ENCODE peak calls at places on chromosomes 6 and 20, in four cellular contexts. I, T, O and M are unnamed samples.

GRCh38 chr6:170185175-170185970 is 105.5 kb downstream of the DLL1 start:
- DNase-seq in T (no peak), I (no peak), O (no peak), M (no peak)

GRCh38 chr20:48658198-48658476 is 169.7 kb downstream of the PREX1 start:
- DNase-seq in O (no peak), I (no peak), T (no peak), M (no peak)

GRCh38 chr20:4813839-4814695 is 92.4 kb downstream of the PRND start:
- DNase-seq in I (peak), T (no peak), O (no peak), M (no peak)

GRCh38 chr20:2101935-2102584 is 433 bp downstream of the STK35 start:
- DNase-seq in O (peak), T (peak), I (peak), M (peak)

GRCh38 chr20:53956013-53956715 is 114.2 kb downstream of the BCAS1 start:
- DNase-seq in I (no peak), O (no peak), T (no peak), M (no peak)

GRCh38 chr6:110628330-110628729 is 151.9 kb upstream of the SLC22A16 start:
- DNase-seq in T (no peak), O (no peak), I (peak), M (no peak)

GRCh38 chr20:2246081-2246491 is 49.7 kb upstream of the TGM3 start:
- DNase-seq in O (no peak), I (no peak), T (no peak), M (no peak)

GRCh38 chr6:121403981-121404380 is 31.5 kb upstream of the GJA1 start:
- DNase-seq in T (no peak), O (no peak), I (no peak), M (no peak)

GRCh38 chr6:6825153-6825847 is 236.8 kb downstream of the LY86 start:
- DNase-seq in T (peak), O (no peak), I (no peak), M (no peak)

GRCh38 chr6:167588181-167588919 is 238.4 kb upstream of the AFDN start:
- DNase-seq in T (no peak), I (no peak), O (no peak), M (no peak)

GRCh38 chr20:58598271-58599015 is 52.6 kb upstream of the STX16 start:
- DNase-seq in O (no peak), I (peak), T (no peak), M (peak)

GRCh38 chr20:20734475-20734948 is 22.1 kb upstream of the RALGAPA2 start:
- DNase-seq in O (no peak), I (no peak), T (no peak), M (no peak)

GRCh38 chr20:47774081-47774777 is 11.1 kb downstream of the SULF2 start:
- DNase-seq in I (no peak), T (peak), O (no peak), M (peak)

GRCh38 chr6:163231356-163232014 is 183.0 kb upstream of the QKI start:
- DNase-seq in I (no peak), T (no peak), O (peak), M (no peak)

GRCh38 chr6:36244641-36245280 is 25.1 kb upstream of the PNPLA1 start:
- DNase-seq in I (no peak), O (no peak), T (no peak), M (no peak)

GRCh38 chr6:151400473-151400872 is 9.1 kb upstream of the ZBTB2 start:
- DNase-seq in I (peak), T (no peak), O (no peak), M (no peak)

GRCh38 chr6:146135167-146135566 is 106.3 kb downstream of the GRM1 start:
- DNase-seq in O (no peak), I (no peak), T (no peak), M (no peak)

GRCh38 chr6:20830576-20830975 is 296.3 kb downstream of the CDKAL1 start:
- DNase-seq in T (no peak), O (no peak), I (no peak), M (no peak)

GRCh38 chr6:13220266-13220665 is 108.1 kb downstream of the TBC1D7 start:
- DNase-seq in I (no peak), T (no peak), O (no peak), M (no peak)

GRCh38 chr6:37570801-37571200 is 71.1 kb upstream of the CCDC167 start:
- DNase-seq in O (no peak), T (no peak), I (no peak), M (no peak)

GRCh38 chr6:160137989-160138835 is 16.6 kb downstream of the SLC22A1 start:
- DNase-seq in T (peak), O (no peak), I (peak), M (peak)

GRCh38 chr6:28867078-28867414 is 56.7 kb downstream of the TRIM27 start:
- DNase-seq in O (no peak), T (no peak), I (peak), M (no peak)

GRCh38 chr6:165695736-165696515 is 32.9 kb upstream of the PDE10A start:
- DNase-seq in I (peak), O (no peak), T (no peak), M (no peak)

GRCh38 chr20:39800111-39800510 is 838.0 kb downstream of the DHX35 start:
- DNase-seq in T (no peak), I (peak), O (no peak), M (no peak)

GRCh38 chr20:5848711-5849505 is 98.7 kb downstream of the SHLD1 start:
- DNase-seq in O (no peak), I (peak), T (no peak), M (no peak)

GRCh38 chr6:98498359-98498758 is 336.0 kb upstream of the POU3F2 start:
- DNase-seq in I (no peak), T (no peak), O (no peak), M (no peak)

GRCh38 chr20:13995086-13995665 is at the start of gene MACROD2:
- DNase-seq in O (peak), T (peak), I (peak), M (peak)

GRCh38 chr20:59064214-59064722 is 21.7 kb upstream of the PRELID3B start:
- DNase-seq in T (no peak), O (no peak), I (no peak), M (no peak)

GRCh38 chr6:167970236-167970635 is 27.2 kb upstream of the KIF25 start:
- DNase-seq in T (no peak), I (peak), O (no peak), M (no peak)

GRCh38 chr6:34919651-34920050 is 30.6 kb downstream of the ANKS1A start:
- DNase-seq in T (no peak), O (no peak), I (peak), M (no peak)

GRCh38 chr6:2733324-2733723 is 17.4 kb downstream of the MYLK4 start:
- DNase-seq in T (no peak), I (peak), O (peak), M (no peak)

GRCh38 chr6:22519237-22519636 is 50.1 kb upstream of the HDGFL1 start:
- DNase-seq in O (no peak), T (no peak), I (no peak), M (no peak)

GRCh38 chr6:163419413-163420314 is 5.1 kb downstream of the QKI start:
- DNase-seq in O (no peak), T (no peak), I (peak), M (no peak)

GRCh38 chr6:80454661-80455365 is 348.3 kb downstream of the BCKDHB start:
- DNase-seq in T (no peak), I (peak), O (no peak), M (no peak)

GRCh38 chr6:121157913-121158312 is 176.4 kb downstream of the TBC1D32 start:
- DNase-seq in O (no peak), T (no peak), I (peak), M (no peak)

GRCh38 chr20:32072168-32072721 is 20.2 kb downstream of the HCK start:
- DNase-seq in I (peak), T (no peak), O (no peak), M (no peak)
- TF ChIP-seq CTCF in I (no peak), T (no peak), O (no peak), M (no peak)

DNA sequence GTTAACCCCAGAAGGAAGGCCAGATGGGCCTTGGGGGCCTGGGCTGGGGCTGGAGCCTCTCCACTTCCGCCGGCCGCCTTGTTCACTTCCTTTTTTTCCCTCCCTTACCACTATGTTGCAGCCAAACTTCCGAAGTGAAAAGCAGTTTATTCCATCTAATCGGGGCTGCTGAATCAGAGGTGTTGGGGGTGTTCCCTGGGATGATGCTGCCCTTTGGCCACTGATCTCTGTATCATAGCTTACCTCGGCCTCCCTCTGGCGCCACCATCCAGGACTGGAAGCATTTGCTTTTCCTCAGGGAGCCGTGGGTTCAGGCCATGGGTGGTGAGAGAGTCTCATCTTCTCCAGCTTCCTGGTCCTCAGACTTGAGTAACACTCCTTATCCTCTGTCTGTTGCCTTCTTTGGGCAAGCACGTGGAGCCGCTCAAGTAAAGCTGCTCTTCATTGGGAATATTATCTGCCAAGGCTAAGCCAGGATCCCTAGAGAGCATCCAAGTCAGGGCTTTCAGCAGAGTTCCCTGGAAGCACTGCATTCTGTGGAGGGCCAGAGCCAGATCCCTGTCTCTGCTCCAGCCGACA is 39.6 kb downstream of the SLX4IP start:
- DNase-seq in T (no peak), I (no peak), O (peak), M (no peak)
- TF ChIP-seq CTCF in T (no peak), I (no peak), O (no peak), M (no peak)

GRCh38 chr20:62089393-62089792 is 23.7 kb upstream of the TAF4 start:
- DNase-seq in T (no peak), I (no peak), O (no peak), M (no peak)
- TF ChIP-seq CTCF in T (no peak), I (no peak), O (no peak), M (no peak)

GRCh38 chr6:149026530-149026942 is 279.7 kb downstream of the UST start:
- DNase-seq in T (peak), I (peak), O (no peak), M (peak)
- TF ChIP-seq CTCF in T (no peak), I (peak), O (peak), M (peak)